ENCODE peak calls at places on chromosomes 2 and 18, in six cellular contexts. C, Y, E, A, U and Q are unnamed samples.

GRCh38 chr18:21303913-21304312 is 61.9 kb downstream of the GREB1L start:
- DNase-seq in U (no peak), A (no peak), E (no peak), C (no peak), Y (no peak), Q (no peak)

GRCh38 chr18:70334728-70335329 is 46.0 kb downstream of the SOCS6 start:
- DNase-seq in U (no peak), E (peak; percentile 21), A (peak; percentile 52), C (no peak), Y (no peak), Q (no peak)

GRCh38 chr18:36580266-36580665 is 248.5 kb downstream of the TPGS2 start:
- DNase-seq in A (no peak), C (no peak), Y (no peak), U (no peak), E (peak; percentile 32), Q (no peak)

GRCh38 chr2:161041356-161041755 is 118.9 kb upstream of the TANK start:
- DNase-seq in U (no peak), C (no peak), E (peak; percentile 14), Y (no peak), A (no peak), Q (no peak)

GRCh38 chr2:227774011-227774624 is 28.4 kb downstream of the SCYGR8 start:
- DNase-seq in A (no peak), C (no peak), U (no peak), Y (no peak), E (no peak), Q (no peak)

GRCh38 chr2:19796036-19796703 is 105.6 kb downstream of the TTC32 start:
- DNase-seq in C (no peak), A (no peak), U (no peak), Y (no peak), E (no peak), Q (no peak)

GRCh38 chr2:29042581-29043075 is 31.7 kb downstream of the PCARE start:
- DNase-seq in Y (no peak), U (no peak), E (peak; percentile 54), C (peak; percentile 18), A (peak; percentile 78), Q (no peak)

GRCh38 chr18:63878982-63879381 is 8.5 kb upstream of the SERPINB2 start:
- DNase-seq in Y (no peak), E (no peak), A (no peak), U (no peak), C (no peak), Q (no peak)

GRCh38 chr2:225937625-225938024 is 538.1 kb downstream of the NYAP2 start:
- DNase-seq in E (peak; percentile 26), C (no peak), A (no peak), Y (no peak), U (no peak), Q (no peak)

GRCh38 chr2:8599421-8600242 is 82.2 kb upstream of the ID2 start:
- DNase-seq in A (no peak), C (no peak), Y (no peak), U (no peak), E (no peak), Q (no peak)

GRCh38 chr2:197195591-197195990 is 115.0 kb downstream of the ANKRD44 start:
- DNase-seq in Y (no peak), C (no peak), E (no peak), U (no peak), A (no peak), Q (no peak)

GRCh38 chr2:219308142-219309093 is 783 bp downstream of the PTPRN start:
- DNase-seq in U (peak; percentile 87), A (peak; percentile 41), Y (peak; percentile 62), C (peak; percentile 53), E (peak; percentile 36), Q (peak; percentile 52)

GRCh38 chr2:23944527-23944926 is 4.3 kb downstream of the UBXN2A start:
- DNase-seq in Y (no peak), A (no peak), U (no peak), E (no peak), C (peak; percentile 12), Q (no peak)

GRCh38 chr2:14978836-14979235 is 346.3 kb downstream of the LRATD1 start:
- DNase-seq in Y (no peak), A (no peak), C (no peak), U (no peak), E (no peak), Q (no peak)

GRCh38 chr2:179729961-179730360 is 131.5 kb downstream of the ZNF385B start:
- DNase-seq in C (no peak), U (no peak), E (no peak), Y (no peak), A (no peak), Q (no peak)

GRCh38 chr2:171523969-171524401 is 1.7 kb downstream of the CYBRD1 start:
- DNase-seq in C (no peak), A (no peak), E (no peak), U (no peak), Y (no peak), Q (no peak)

GRCh38 chr2:131042161-131042775 is 51.0 kb downstream of the FAM168B start:
- DNase-seq in A (no peak), U (no peak), C (no peak), E (no peak), Y (no peak), Q (no peak)

GRCh38 chr2:106575955-106576354 is 88.8 kb downstream of the CD8B2 start:
- DNase-seq in A (no peak), Y (no peak), U (no peak), C (no peak), E (peak; percentile 96), Q (no peak)

GRCh38 chr2:36356990-36357505 is 1.5 kb downstream of the CRIM1 start:
- DNase-seq in U (peak; percentile 52), Y (peak; percentile 13), E (no peak), A (peak; percentile 9), C (no peak), Q (no peak)

GRCh38 chr2:26274058-26274613 is 29.4 kb downstream of the HADHB start:
- DNase-seq in A (no peak), C (peak; percentile 92), Y (no peak), U (no peak), E (peak; percentile 74), Q (peak; percentile 75)

GRCh38 chr2:198322275-198322674 is 517.9 kb downstream of the PLCL1 start:
- DNase-seq in C (no peak), U (no peak), A (no peak), E (no peak), Y (no peak), Q (no peak)

GRCh38 chr2:40197121-40197520 is 254.8 kb downstream of the SLC8A1 start:
- DNase-seq in E (no peak), U (no peak), A (no peak), C (no peak), Y (no peak), Q (no peak)

GRCh38 chr2:222782201-222782600 is 78.6 kb upstream of the ACSL3 start:
- DNase-seq in C (no peak), E (no peak), U (no peak), Y (no peak), A (no peak), Q (no peak)

GRCh38 chr2:136532171-136532570 is 233.2 kb upstream of the THSD7B start:
- DNase-seq in E (no peak), U (no peak), C (no peak), A (no peak), Y (no peak), Q (no peak)

GRCh38 chr2:219119422-219120043 is 41.1 kb downstream of the NHEJ1 start:
- DNase-seq in U (peak; percentile 80), E (peak; percentile 56), Y (peak; percentile 36), C (peak; percentile 38), A (peak; percentile 47), Q (peak; percentile 79)

GRCh38 chr2:52976132-52976949 is 791.3 kb upstream of the CHAC2 start:
- DNase-seq in Y (no peak), C (no peak), E (peak; percentile 33), A (no peak), U (no peak), Q (no peak)

GRCh38 chr2:39464867-39465266 is 27.8 kb upstream of the MAP4K3 start:
- DNase-seq in A (no peak), E (no peak), U (no peak), Y (no peak), C (no peak), Q (no peak)

GRCh38 chr2:111007757-111008688 is 112.7 kb upstream of the BCL2L11 start:
- DNase-seq in E (no peak), A (peak; percentile 19), Y (no peak), U (no peak), C (no peak), Q (no peak)